ENCODE peak calls at places on chromosomes 13 and 19, in seven cellular contexts. One of them, this sample, is unnamed.
A peak's percentile ranks its signal among the peaks of the same experiment; 100 is the strongest.

GRCh38 chr19:34228347-34228746 is 26.0 kb upstream of the GARRE1 start:
- DNase-seq in cardiac fibroblast: peak; percentile 45
- DNase-seq in WERI-Rb-1: no peak
- DNase-seq in PC-3: peak; percentile 24
- DNase-seq in AG04449: no peak
- DNase-seq in tibial nerve: no peak
- DNase-seq in Peyer's patch: no peak
- DNase-seq in this sample: no peak

GRCh38 chr13:65653548-65654078 is 1576.5 kb downstream of the PCDH9 start:
- DNase-seq in cardiac fibroblast: no peak
- DNase-seq in WERI-Rb-1: no peak
- DNase-seq in PC-3: no peak
- DNase-seq in AG04449: no peak
- DNase-seq in tibial nerve: no peak
- DNase-seq in Peyer's patch: no peak
- DNase-seq in this sample: peak; percentile 78

GRCh38 chr13:31790992-31791391 is 51.7 kb downstream of the RXFP2 start:
- DNase-seq in cardiac fibroblast: no peak
- DNase-seq in WERI-Rb-1: no peak
- DNase-seq in PC-3: no peak
- DNase-seq in AG04449: no peak
- DNase-seq in tibial nerve: no peak
- DNase-seq in Peyer's patch: no peak
- DNase-seq in this sample: no peak

GRCh38 chr19:33193864-33194362 is at the start of gene LRP3:
- DNase-seq in cardiac fibroblast: peak; percentile 2
- DNase-seq in WERI-Rb-1: peak; percentile 69
- DNase-seq in PC-3: peak; percentile 12
- DNase-seq in AG04449: no peak
- DNase-seq in tibial nerve: no peak
- DNase-seq in Peyer's patch: peak; percentile 63
- DNase-seq in this sample: no peak

GRCh38 chr19:47697863-47698609 is 15.2 kb upstream of the EHD2 start:
- DNase-seq in cardiac fibroblast: peak; percentile 89
- DNase-seq in WERI-Rb-1: peak; percentile 76
- DNase-seq in PC-3: peak; percentile 83
- DNase-seq in AG04449: no peak
- DNase-seq in tibial nerve: peak; percentile 56
- DNase-seq in Peyer's patch: peak; percentile 85
- DNase-seq in this sample: no peak

GRCh38 chr13:76965759-76966421 is 17.6 kb downstream of the ACOD1 start:
- DNase-seq in cardiac fibroblast: peak; percentile 67
- DNase-seq in WERI-Rb-1: no peak
- DNase-seq in PC-3: peak; percentile 18
- DNase-seq in AG04449: peak; percentile 41
- DNase-seq in tibial nerve: peak; percentile 66
- DNase-seq in Peyer's patch: no peak
- DNase-seq in this sample: peak; percentile 80

GRCh38 chr13:111654531-111654930 is 334.1 kb downstream of the TEX29 start:
- DNase-seq in cardiac fibroblast: no peak
- DNase-seq in WERI-Rb-1: no peak
- DNase-seq in PC-3: no peak
- DNase-seq in AG04449: no peak
- DNase-seq in tibial nerve: no peak
- DNase-seq in Peyer's patch: no peak
- DNase-seq in this sample: no peak

GRCh38 chr19:1252818-1253513 is 4.6 kb downstream of the MIDN start:
- DNase-seq in cardiac fibroblast: peak; percentile 98
- DNase-seq in WERI-Rb-1: no peak
- DNase-seq in PC-3: peak; percentile 79
- DNase-seq in AG04449: peak; percentile 91
- DNase-seq in tibial nerve: peak; percentile 87
- DNase-seq in Peyer's patch: peak; percentile 92
- DNase-seq in this sample: no peak

GRCh38 chr13:76012091-76012721 is 376.1 kb downstream of the LMO7 start:
- DNase-seq in cardiac fibroblast: peak; percentile 53
- DNase-seq in WERI-Rb-1: no peak
- DNase-seq in PC-3: peak; percentile 71
- DNase-seq in AG04449: no peak
- DNase-seq in tibial nerve: no peak
- DNase-seq in Peyer's patch: no peak
- DNase-seq in this sample: no peak

GRCh38 chr13:28338202-28338601 is 156.7 kb downstream of the FLT1 start:
- DNase-seq in cardiac fibroblast: no peak
- DNase-seq in WERI-Rb-1: no peak
- DNase-seq in PC-3: no peak
- DNase-seq in AG04449: no peak
- DNase-seq in tibial nerve: no peak
- DNase-seq in Peyer's patch: no peak
- DNase-seq in this sample: no peak

GRCh38 chr19:35790981-35791813 is 15.8 kb downstream of the ARHGAP33 start:
- DNase-seq in cardiac fibroblast: no peak
- DNase-seq in WERI-Rb-1: peak; percentile 77
- DNase-seq in PC-3: no peak
- DNase-seq in AG04449: no peak
- DNase-seq in tibial nerve: no peak
- DNase-seq in Peyer's patch: no peak
- DNase-seq in this sample: no peak

GRCh38 chr13:114131581-114132418 is 623 bp downstream of the RASA3 start:
- DNase-seq in cardiac fibroblast: peak; percentile 50
- DNase-seq in WERI-Rb-1: no peak
- DNase-seq in PC-3: no peak
- DNase-seq in AG04449: no peak
- DNase-seq in tibial nerve: no peak
- DNase-seq in Peyer's patch: no peak
- DNase-seq in this sample: no peak

GRCh38 chr13:87376081-87376480 is 295.1 kb upstream of the SLITRK5 start:
- DNase-seq in cardiac fibroblast: no peak
- DNase-seq in WERI-Rb-1: no peak
- DNase-seq in PC-3: no peak
- DNase-seq in AG04449: no peak
- DNase-seq in tibial nerve: no peak
- DNase-seq in Peyer's patch: no peak
- DNase-seq in this sample: no peak

GRCh38 chr19:752652-753517 is 2.0 kb downstream of the MISP start:
- DNase-seq in cardiac fibroblast: peak; percentile 92
- DNase-seq in WERI-Rb-1: no peak
- DNase-seq in PC-3: peak; percentile 94
- DNase-seq in AG04449: peak; percentile 26
- DNase-seq in tibial nerve: peak; percentile 43
- DNase-seq in Peyer's patch: peak; percentile 93
- DNase-seq in this sample: no peak

GRCh38 chr19:50195224-50195623 is 8.2 kb upstream of the MYH14 start:
- DNase-seq in cardiac fibroblast: no peak
- DNase-seq in WERI-Rb-1: no peak
- DNase-seq in PC-3: no peak
- DNase-seq in AG04449: no peak
- DNase-seq in tibial nerve: no peak
- DNase-seq in Peyer's patch: no peak
- DNase-seq in this sample: no peak

GRCh38 chr13:29619995-29620394 is 24.5 kb upstream of the SLC7A1 start:
- DNase-seq in cardiac fibroblast: peak; percentile 48
- DNase-seq in WERI-Rb-1: no peak
- DNase-seq in PC-3: no peak
- DNase-seq in AG04449: peak; percentile 16
- DNase-seq in tibial nerve: no peak
- DNase-seq in Peyer's patch: no peak
- DNase-seq in this sample: no peak

GRCh38 chr19:35120492-35120891 is 4.9 kb downstream of the FXYD3 start:
- DNase-seq in cardiac fibroblast: peak; percentile 70
- DNase-seq in WERI-Rb-1: peak; percentile 91
- DNase-seq in PC-3: peak; percentile 88
- DNase-seq in AG04449: peak; percentile 36
- DNase-seq in tibial nerve: peak; percentile 61
- DNase-seq in Peyer's patch: no peak
- DNase-seq in this sample: no peak

GRCh38 chr13:22561581-22561980 is 619.2 kb upstream of the SGCG start:
- DNase-seq in cardiac fibroblast: no peak
- DNase-seq in WERI-Rb-1: no peak
- DNase-seq in PC-3: no peak
- DNase-seq in AG04449: no peak
- DNase-seq in tibial nerve: no peak
- DNase-seq in Peyer's patch: no peak
- DNase-seq in this sample: no peak

GRCh38 chr13:27960362-27961226 is 8.5 kb downstream of the CDX2 start:
- DNase-seq in cardiac fibroblast: peak; percentile 35
- DNase-seq in WERI-Rb-1: peak; percentile 77
- DNase-seq in PC-3: peak; percentile 78
- DNase-seq in AG04449: no peak
- DNase-seq in tibial nerve: no peak
- DNase-seq in Peyer's patch: peak; percentile 90
- DNase-seq in this sample: no peak

GRCh38 chr13:79807554-79807953 is 326.6 kb downstream of the NDFIP2 start:
- DNase-seq in cardiac fibroblast: no peak
- DNase-seq in WERI-Rb-1: no peak
- DNase-seq in PC-3: no peak
- DNase-seq in AG04449: no peak
- DNase-seq in tibial nerve: no peak
- DNase-seq in Peyer's patch: no peak
- DNase-seq in this sample: no peak

GRCh38 chr13:77521595-77522367 is 13.7 kb upstream of the SCEL start:
- DNase-seq in cardiac fibroblast: peak; percentile 35
- DNase-seq in WERI-Rb-1: no peak
- DNase-seq in PC-3: peak; percentile 92
- DNase-seq in AG04449: no peak
- DNase-seq in tibial nerve: no peak
- DNase-seq in Peyer's patch: no peak
- DNase-seq in this sample: peak; percentile 71

GRCh38 chr19:16473875-16474397 is 2.2 kb upstream of the EPS15L1 start:
- DNase-seq in cardiac fibroblast: no peak
- DNase-seq in WERI-Rb-1: no peak
- DNase-seq in PC-3: no peak
- DNase-seq in AG04449: no peak
- DNase-seq in tibial nerve: no peak
- DNase-seq in Peyer's patch: no peak
- DNase-seq in this sample: no peak

GRCh38 chr13:66943530-66943929 is 286.6 kb downstream of the PCDH9 start:
- DNase-seq in cardiac fibroblast: no peak
- DNase-seq in WERI-Rb-1: no peak
- DNase-seq in PC-3: no peak
- DNase-seq in AG04449: no peak
- DNase-seq in tibial nerve: no peak
- DNase-seq in Peyer's patch: no peak
- DNase-seq in this sample: no peak

GRCh38 chr13:36920612-36921185 is 661 bp upstream of the SMAD9 start:
- DNase-seq in cardiac fibroblast: no peak
- DNase-seq in WERI-Rb-1: no peak
- DNase-seq in PC-3: no peak
- DNase-seq in AG04449: no peak
- DNase-seq in tibial nerve: no peak
- DNase-seq in Peyer's patch: no peak
- DNase-seq in this sample: no peak

GRCh38 chr19:45876411-45877197 is 9.3 kb downstream of the IRF2BP1 start:
- DNase-seq in cardiac fibroblast: peak; percentile 33
- DNase-seq in WERI-Rb-1: no peak
- DNase-seq in PC-3: no peak
- DNase-seq in AG04449: no peak
- DNase-seq in tibial nerve: peak; percentile 14
- DNase-seq in Peyer's patch: peak; percentile 70
- DNase-seq in this sample: no peak
- H3K4me3 ChIP-seq in cardiac fibroblast: no peak overlapping the region
- H3K4me3 ChIP-seq in WERI-Rb-1: no peak overlapping the region
- H3K4me3 ChIP-seq in PC-3: no peak overlapping the region
- H3K4me3 ChIP-seq in AG04449: no peak overlapping the region
- H3K4me3 ChIP-seq in tibial nerve: peak overlapping the region; percentile 44
- H3K4me3 ChIP-seq in Peyer's patch: peak overlapping the region; percentile 37
- H3K4me3 ChIP-seq in this sample: no peak overlapping the region

DNA sequence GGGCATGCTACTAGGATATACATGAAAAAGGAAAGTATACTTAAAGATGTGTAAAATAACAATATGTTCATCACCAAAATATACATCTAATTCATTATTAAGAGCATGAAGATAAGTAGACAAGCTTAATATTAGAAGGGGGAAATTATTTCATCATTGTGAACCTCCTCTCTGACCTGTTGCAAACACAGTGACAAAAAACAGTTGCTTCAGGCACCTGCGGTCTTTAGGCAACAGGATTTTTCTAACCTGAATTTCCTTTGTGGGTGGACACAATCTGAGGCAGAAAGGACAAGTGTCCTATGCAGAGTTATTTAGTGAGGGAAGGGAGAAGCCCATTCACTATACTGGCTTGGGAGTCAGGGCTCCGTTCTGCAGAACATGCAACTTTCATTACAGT is 6.3 kb downstream of the FREM2 start:
- DNase-seq in cardiac fibroblast: no peak
- DNase-seq in WERI-Rb-1: no peak
- DNase-seq in PC-3: no peak
- DNase-seq in AG04449: no peak
- DNase-seq in tibial nerve: no peak
- DNase-seq in Peyer's patch: no peak
- DNase-seq in this sample: no peak
- H3K4me3 ChIP-seq in cardiac fibroblast: no peak overlapping the region
- H3K4me3 ChIP-seq in WERI-Rb-1: no peak overlapping the region
- H3K4me3 ChIP-seq in PC-3: no peak overlapping the region
- H3K4me3 ChIP-seq in AG04449: no peak overlapping the region
- H3K4me3 ChIP-seq in tibial nerve: no peak overlapping the region
- H3K4me3 ChIP-seq in Peyer's patch: no peak overlapping the region
- H3K4me3 ChIP-seq in this sample: no peak overlapping the region

GRCh38 chr19:12955996-12956395 is 1.0 kb downstream of the GADD45GIP1 start:
- DNase-seq in cardiac fibroblast: no peak
- DNase-seq in WERI-Rb-1: no peak
- DNase-seq in PC-3: peak; percentile 49
- DNase-seq in AG04449: no peak
- DNase-seq in tibial nerve: no peak
- DNase-seq in Peyer's patch: no peak
- DNase-seq in this sample: no peak
- H3K4me3 ChIP-seq in cardiac fibroblast: peak overlapping the region; percentile 99
- H3K4me3 ChIP-seq in WERI-Rb-1: peak overlapping the region; percentile 89
- H3K4me3 ChIP-seq in PC-3: peak overlapping the region; percentile 73
- H3K4me3 ChIP-seq in AG04449: peak overlapping the region; percentile 98
- H3K4me3 ChIP-seq in tibial nerve: peak overlapping the region; percentile 72
- H3K4me3 ChIP-seq in Peyer's patch: peak overlapping the region; percentile 99
- H3K4me3 ChIP-seq in this sample: peak overlapping the region; percentile 91

GRCh38 chr19:21482863-21483276 is 22.5 kb upstream of the ZNF429 start:
- DNase-seq in cardiac fibroblast: peak; percentile 44
- DNase-seq in WERI-Rb-1: peak; percentile 70
- DNase-seq in PC-3: peak; percentile 22
- DNase-seq in AG04449: no peak
- DNase-seq in tibial nerve: no peak
- DNase-seq in Peyer's patch: no peak
- DNase-seq in this sample: no peak
- H3K4me3 ChIP-seq in cardiac fibroblast: no peak overlapping the region
- H3K4me3 ChIP-seq in WERI-Rb-1: no peak overlapping the region
- H3K4me3 ChIP-seq in PC-3: no peak overlapping the region
- H3K4me3 ChIP-seq in AG04449: no peak overlapping the region
- H3K4me3 ChIP-seq in tibial nerve: no peak overlapping the region
- H3K4me3 ChIP-seq in Peyer's patch: no peak overlapping the region
- H3K4me3 ChIP-seq in this sample: no peak overlapping the region

DNA sequence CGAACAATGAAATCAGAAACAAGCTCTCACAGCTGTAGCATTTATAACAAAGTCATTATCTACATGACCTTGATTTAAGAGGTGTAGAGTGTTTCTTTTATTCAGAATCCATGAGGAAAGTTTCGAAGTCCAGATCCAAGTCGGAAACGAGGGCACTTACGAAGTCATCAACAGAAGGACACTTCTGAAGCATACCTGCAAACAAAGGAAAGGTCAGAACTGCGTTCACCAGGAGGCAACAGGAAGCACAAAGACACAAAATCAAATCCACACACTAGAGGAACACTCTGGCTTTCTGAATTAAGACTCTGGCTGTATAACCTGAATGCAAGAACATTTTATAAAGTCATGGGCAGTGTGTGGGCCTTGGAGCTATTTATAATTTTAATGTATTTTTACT is 158.9 kb downstream of the MIPEP start:
- DNase-seq in cardiac fibroblast: no peak
- DNase-seq in WERI-Rb-1: no peak
- DNase-seq in PC-3: no peak
- DNase-seq in AG04449: no peak
- DNase-seq in tibial nerve: no peak
- DNase-seq in Peyer's patch: no peak
- DNase-seq in this sample: no peak
- H3K4me3 ChIP-seq in cardiac fibroblast: no peak overlapping the region
- H3K4me3 ChIP-seq in WERI-Rb-1: no peak overlapping the region
- H3K4me3 ChIP-seq in PC-3: no peak overlapping the region
- H3K4me3 ChIP-seq in AG04449: no peak overlapping the region
- H3K4me3 ChIP-seq in tibial nerve: no peak overlapping the region
- H3K4me3 ChIP-seq in Peyer's patch: no peak overlapping the region
- H3K4me3 ChIP-seq in this sample: no peak overlapping the region